ENCODE peak calls at places on chromosomes 13 and 19, in four cellular contexts. T, G, N and Y are unnamed samples.

GRCh38 chr13:110973007-110973700 is 58.3 kb upstream of the ANKRD10 start:
- DNase-seq in N (no peak), T (no peak), G (no peak), Y (no peak)

GRCh38 chr19:4641132-4641531 is 1.8 kb downstream of the TNFAIP8L1 start:
- DNase-seq in G (no peak), T (no peak), N (no peak), Y (no peak)

GRCh38 chr13:52851153-52851962 is 2.9 kb upstream of the PCDH8 start:
- DNase-seq in N (peak; percentile 32), T (no peak), G (no peak), Y (peak; percentile 61)

GRCh38 chr19:38780443-38780842 is 7.1 kb upstream of the LGALS7 start:
- DNase-seq in N (no peak), T (no peak), G (no peak), Y (no peak)

GRCh38 chr13:32246468-32246867 is 68.7 kb downstream of the ZAR1L start:
- DNase-seq in G (no peak), T (peak; percentile 70), N (peak; percentile 68), Y (peak; percentile 60)

GRCh38 chr13:29924482-29924884 is 74.1 kb upstream of the UBL3 start:
- DNase-seq in T (no peak), N (no peak), G (peak; percentile 85), Y (peak; percentile 81)

GRCh38 chr13:72963762-72964161 is 95.0 kb upstream of the KLF5 start:
- DNase-seq in G (no peak), T (no peak), N (no peak), Y (no peak)

GRCh38 chr13:33218426-33218825 is 67.1 kb downstream of the STARD13 start:
- DNase-seq in N (no peak), G (no peak), T (no peak), Y (no peak)

GRCh38 chr19:15466851-15467733 is 2.7 kb upstream of the RASAL3 start:
- DNase-seq in N (no peak), G (no peak), T (no peak), Y (no peak)

GRCh38 chr19:19550972-19551861 is 13.2 kb downstream of the CILP2 start:
- DNase-seq in T (no peak), N (no peak), G (no peak), Y (no peak)

GRCh38 chr19:19553670-19554069 is 15.6 kb downstream of the CILP2 start:
- DNase-seq in N (no peak), T (no peak), G (no peak), Y (no peak)

GRCh38 chr19:19551862-19552192 is 13.8 kb downstream of the CILP2 start:
- DNase-seq in G (no peak), N (no peak), T (no peak), Y (no peak)

GRCh38 chr19:19554074-19555023 is 16.3 kb downstream of the CILP2 start:
- DNase-seq in N (peak; percentile 65), T (no peak), G (no peak), Y (peak; percentile 26)

GRCh38 chr19:19552811-19553210 is 14.7 kb downstream of the CILP2 start:
- DNase-seq in T (no peak), G (no peak), N (peak; percentile 52), Y (no peak)
- TF ChIP-seq POLR2A in T (no peak), G (no peak), N (no peak), Y (no peak)

GRCh38 chr13:23794267-23795161 is 94.7 kb downstream of the MIPEP start:
- DNase-seq in T (no peak), G (no peak), N (no peak), Y (no peak)
- H3K27ac ChIP-seq in T (no peak overlapping the region), G (peak overlapping the region; percentile 5), N (no peak overlapping the region), Y (no peak overlapping the region)

GRCh38 chr19:1424182-1424955 is 13.8 kb upstream of the RPS15 start:
- DNase-seq in T (no peak), G (no peak), N (no peak), Y (no peak)
- TF ChIP-seq POLR2A in T (no peak), G (no peak), N (no peak), Y (no peak)

GRCh38 chr19:18851673-18852325 is 20.0 kb downstream of the UPF1 start:
- DNase-seq in T (no peak), N (no peak), G (no peak), Y (no peak)
- H3K27ac ChIP-seq in T (no peak overlapping the region), N (no peak overlapping the region), G (no peak overlapping the region), Y (no peak overlapping the region)

GRCh38 chr19:44718441-44719261 is 19.7 kb downstream of the CEACAM16 start:
- DNase-seq in G (no peak), T (peak; percentile 83), N (peak; percentile 93), Y (peak; percentile 96)
- TF ChIP-seq POLR2A in G (no peak), T (no peak), N (no peak), Y (peak; percentile 28)

GRCh38 chr19:14450168-14450874 is 17.2 kb downstream of the PKN1 start:
- DNase-seq in G (no peak), N (no peak), T (no peak), Y (peak; percentile 7)
- H3K27ac ChIP-seq in G (no peak overlapping the region), N (no peak overlapping the region), T (no peak overlapping the region), Y (no peak overlapping the region)

DNA sequence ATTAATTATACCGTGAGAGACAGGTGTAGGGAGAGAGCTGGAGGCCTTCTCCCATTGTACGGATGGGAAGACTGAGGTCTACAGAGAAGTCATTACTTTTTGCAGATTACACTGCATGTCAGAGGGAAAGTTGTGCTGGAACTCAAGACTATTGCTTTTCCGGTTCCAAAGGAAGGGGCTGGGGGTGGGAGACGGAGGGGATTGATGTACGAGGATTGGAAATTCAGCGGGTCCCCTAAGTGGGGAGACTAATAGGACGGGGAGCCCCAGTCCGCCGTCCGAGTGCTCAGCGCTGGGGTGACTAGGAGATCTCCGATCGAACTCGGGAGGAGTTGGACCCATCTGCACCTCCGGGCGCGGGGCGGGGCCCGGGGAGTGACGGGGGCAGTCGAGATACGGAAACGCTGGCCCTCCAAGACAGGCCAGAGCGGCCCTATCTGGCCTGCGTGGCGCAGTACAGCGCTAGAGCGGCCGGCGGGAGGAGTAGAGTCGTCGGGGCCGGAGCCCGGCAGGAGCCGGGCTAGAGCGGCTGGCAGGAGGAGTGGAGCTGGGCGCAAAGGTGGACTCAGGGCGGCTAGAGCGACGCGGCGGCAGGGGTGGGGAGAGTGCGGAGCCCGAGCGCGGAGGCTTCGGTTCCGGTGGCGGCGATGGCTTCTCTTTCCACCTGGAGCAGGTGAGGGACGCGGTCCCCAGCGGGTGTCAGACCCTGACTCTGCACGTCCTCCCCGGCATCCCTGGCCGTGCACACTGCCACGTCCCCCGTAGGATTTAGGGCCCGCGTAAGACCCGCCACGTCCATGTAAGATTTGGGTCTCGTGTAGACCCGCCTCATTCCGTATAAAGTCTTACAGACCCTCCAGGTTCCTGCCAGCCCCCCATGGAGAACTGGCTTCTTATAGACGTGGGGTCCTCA is 1.1 kb downstream of the ARHGEF1 start:
- DNase-seq in G (peak; percentile 90), T (peak; percentile 97), N (peak; percentile 97), Y (peak; percentile 97)
- TF ChIP-seq POLR2A in G (no peak), T (peak; percentile 29), N (no peak), Y (no peak)